ENCODE peak calls at places on chromosome 18, in ten cellular contexts. One of them, this sample, is unnamed.
A peak's percentile ranks its signal among the peaks of the same experiment; 100 is the strongest.

GRCh38 chr18:76350134-76351025 is 144.7 kb downstream of the ZNF516 start:
- DNase-seq in Peyer's patch: no peak
- DNase-seq in lower lobe of right lung: no peak
- DNase-seq in cardiac muscle cell: no peak
- DNase-seq in A549: no peak
- DNase-seq in endodermal cell: no peak
- DNase-seq in astrocyte: no peak
- DNase-seq in heart right ventricle: no peak
- DNase-seq in thoracic aorta: no peak
- DNase-seq in sigmoid colon: no peak
- DNase-seq in this sample: no peak

GRCh38 chr18:46678785-46679404 is 21.9 kb upstream of the LOXHD1 start:
- DNase-seq in endodermal cell: no peak
- DNase-seq in astrocyte: no peak
- DNase-seq in sigmoid colon: no peak
- DNase-seq in lower lobe of right lung: no peak
- DNase-seq in cardiac muscle cell: no peak
- DNase-seq in heart right ventricle: no peak
- DNase-seq in thoracic aorta: no peak
- DNase-seq in A549: no peak
- DNase-seq in Peyer's patch: no peak
- DNase-seq in this sample: no peak

GRCh38 chr18:11237066-11237465 is 87.7 kb upstream of the PIEZO2 start:
- DNase-seq in sigmoid colon: no peak
- DNase-seq in Peyer's patch: no peak
- DNase-seq in thoracic aorta: no peak
- DNase-seq in astrocyte: no peak
- DNase-seq in heart right ventricle: no peak
- DNase-seq in lower lobe of right lung: no peak
- DNase-seq in endodermal cell: no peak
- DNase-seq in A549: no peak
- DNase-seq in cardiac muscle cell: no peak
- DNase-seq in this sample: no peak

GRCh38 chr18:48139427-48140347 is 209.2 kb upstream of the SMAD2 start:
- DNase-seq in sigmoid colon: peak; percentile 33
- DNase-seq in lower lobe of right lung: peak; percentile 75
- DNase-seq in A549: no peak
- DNase-seq in astrocyte: no peak
- DNase-seq in heart right ventricle: peak; percentile 63
- DNase-seq in cardiac muscle cell: peak; percentile 46
- DNase-seq in Peyer's patch: peak; percentile 90
- DNase-seq in thoracic aorta: no peak
- DNase-seq in endodermal cell: no peak
- DNase-seq in this sample: no peak

GRCh38 chr18:48122376-48122775 is 191.9 kb upstream of the SMAD2 start:
- DNase-seq in Peyer's patch: no peak
- DNase-seq in lower lobe of right lung: no peak
- DNase-seq in sigmoid colon: peak; percentile 25
- DNase-seq in heart right ventricle: no peak
- DNase-seq in astrocyte: no peak
- DNase-seq in thoracic aorta: no peak
- DNase-seq in endodermal cell: no peak
- DNase-seq in cardiac muscle cell: no peak
- DNase-seq in A549: no peak
- DNase-seq in this sample: no peak

GRCh38 chr18:2985628-2986027 is 27.3 kb downstream of the LPIN2 start:
- DNase-seq in lower lobe of right lung: no peak
- DNase-seq in astrocyte: peak; percentile 46
- DNase-seq in heart right ventricle: no peak
- DNase-seq in thoracic aorta: no peak
- DNase-seq in Peyer's patch: no peak
- DNase-seq in A549: peak; percentile 29
- DNase-seq in sigmoid colon: no peak
- DNase-seq in cardiac muscle cell: no peak
- DNase-seq in endodermal cell: no peak
- DNase-seq in this sample: no peak

GRCh38 chr18:45974088-45974536 is 7.0 kb upstream of the EPG5 start:
- DNase-seq in cardiac muscle cell: peak; percentile 74
- DNase-seq in lower lobe of right lung: no peak
- DNase-seq in Peyer's patch: no peak
- DNase-seq in thoracic aorta: peak; percentile 11
- DNase-seq in sigmoid colon: no peak
- DNase-seq in A549: peak; percentile 74
- DNase-seq in astrocyte: peak; percentile 58
- DNase-seq in endodermal cell: peak; percentile 80
- DNase-seq in heart right ventricle: peak; percentile 66
- DNase-seq in this sample: no peak

GRCh38 chr18:7122376-7122775 is 4.8 kb upstream of the LAMA1 start:
- DNase-seq in A549: no peak
- DNase-seq in sigmoid colon: no peak
- DNase-seq in thoracic aorta: no peak
- DNase-seq in cardiac muscle cell: no peak
- DNase-seq in endodermal cell: no peak
- DNase-seq in lower lobe of right lung: no peak
- DNase-seq in astrocyte: no peak
- DNase-seq in heart right ventricle: no peak
- DNase-seq in Peyer's patch: no peak
- DNase-seq in this sample: no peak

GRCh38 chr18:24544141-24544498 is 83.7 kb downstream of the HRH4 start:
- DNase-seq in heart right ventricle: peak; percentile 7
- DNase-seq in sigmoid colon: no peak
- DNase-seq in A549: peak; percentile 19
- DNase-seq in cardiac muscle cell: peak; percentile 61
- DNase-seq in astrocyte: no peak
- DNase-seq in endodermal cell: no peak
- DNase-seq in Peyer's patch: no peak
- DNase-seq in thoracic aorta: no peak
- DNase-seq in lower lobe of right lung: no peak
- DNase-seq in this sample: no peak

GRCh38 chr18:13452448-13452811 is 233.9 kb downstream of the LDLRAD4 start:
- DNase-seq in endodermal cell: peak; percentile 82
- DNase-seq in thoracic aorta: no peak
- DNase-seq in heart right ventricle: peak; percentile 38
- DNase-seq in Peyer's patch: no peak
- DNase-seq in A549: peak; percentile 31
- DNase-seq in astrocyte: peak; percentile 79
- DNase-seq in cardiac muscle cell: no peak
- DNase-seq in sigmoid colon: peak; percentile 81
- DNase-seq in lower lobe of right lung: no peak
- DNase-seq in this sample: peak; percentile 85

GRCh38 chr18:25279133-25279532 is 72.8 kb downstream of the ZNF521 start:
- DNase-seq in cardiac muscle cell: no peak
- DNase-seq in heart right ventricle: no peak
- DNase-seq in sigmoid colon: no peak
- DNase-seq in endodermal cell: no peak
- DNase-seq in lower lobe of right lung: no peak
- DNase-seq in thoracic aorta: no peak
- DNase-seq in Peyer's patch: no peak
- DNase-seq in A549: no peak
- DNase-seq in astrocyte: peak; percentile 23
- DNase-seq in this sample: no peak

GRCh38 chr18:65206551-65207260 is 544.1 kb upstream of the CDH7 start:
- DNase-seq in Peyer's patch: no peak
- DNase-seq in A549: peak; percentile 1
- DNase-seq in thoracic aorta: no peak
- DNase-seq in heart right ventricle: no peak
- DNase-seq in lower lobe of right lung: peak; percentile 36
- DNase-seq in sigmoid colon: no peak
- DNase-seq in astrocyte: no peak
- DNase-seq in cardiac muscle cell: peak; percentile 46
- DNase-seq in endodermal cell: peak; percentile 89
- DNase-seq in this sample: no peak

GRCh38 chr18:63648241-63648640 is 4.2 kb upstream of the SERPINB4 start:
- DNase-seq in endodermal cell: no peak
- DNase-seq in thoracic aorta: no peak
- DNase-seq in heart right ventricle: no peak
- DNase-seq in A549: no peak
- DNase-seq in astrocyte: peak; percentile 15
- DNase-seq in sigmoid colon: no peak
- DNase-seq in cardiac muscle cell: no peak
- DNase-seq in lower lobe of right lung: no peak
- DNase-seq in Peyer's patch: no peak
- DNase-seq in this sample: no peak

GRCh38 chr18:3873698-3874495 is 423.9 kb downstream of the TGIF1 start:
- DNase-seq in sigmoid colon: no peak
- DNase-seq in A549: no peak
- DNase-seq in cardiac muscle cell: no peak
- DNase-seq in lower lobe of right lung: no peak
- DNase-seq in heart right ventricle: no peak
- DNase-seq in thoracic aorta: no peak
- DNase-seq in Peyer's patch: no peak
- DNase-seq in astrocyte: no peak
- DNase-seq in endodermal cell: no peak
- DNase-seq in this sample: no peak

GRCh38 chr18:73848656-73849055 is 299.0 kb downstream of the FBXO15 start:
- DNase-seq in astrocyte: peak; percentile 89
- DNase-seq in endodermal cell: no peak
- DNase-seq in thoracic aorta: no peak
- DNase-seq in Peyer's patch: no peak
- DNase-seq in cardiac muscle cell: no peak
- DNase-seq in A549: no peak
- DNase-seq in heart right ventricle: no peak
- DNase-seq in sigmoid colon: no peak
- DNase-seq in lower lobe of right lung: no peak
- DNase-seq in this sample: no peak

DNA sequence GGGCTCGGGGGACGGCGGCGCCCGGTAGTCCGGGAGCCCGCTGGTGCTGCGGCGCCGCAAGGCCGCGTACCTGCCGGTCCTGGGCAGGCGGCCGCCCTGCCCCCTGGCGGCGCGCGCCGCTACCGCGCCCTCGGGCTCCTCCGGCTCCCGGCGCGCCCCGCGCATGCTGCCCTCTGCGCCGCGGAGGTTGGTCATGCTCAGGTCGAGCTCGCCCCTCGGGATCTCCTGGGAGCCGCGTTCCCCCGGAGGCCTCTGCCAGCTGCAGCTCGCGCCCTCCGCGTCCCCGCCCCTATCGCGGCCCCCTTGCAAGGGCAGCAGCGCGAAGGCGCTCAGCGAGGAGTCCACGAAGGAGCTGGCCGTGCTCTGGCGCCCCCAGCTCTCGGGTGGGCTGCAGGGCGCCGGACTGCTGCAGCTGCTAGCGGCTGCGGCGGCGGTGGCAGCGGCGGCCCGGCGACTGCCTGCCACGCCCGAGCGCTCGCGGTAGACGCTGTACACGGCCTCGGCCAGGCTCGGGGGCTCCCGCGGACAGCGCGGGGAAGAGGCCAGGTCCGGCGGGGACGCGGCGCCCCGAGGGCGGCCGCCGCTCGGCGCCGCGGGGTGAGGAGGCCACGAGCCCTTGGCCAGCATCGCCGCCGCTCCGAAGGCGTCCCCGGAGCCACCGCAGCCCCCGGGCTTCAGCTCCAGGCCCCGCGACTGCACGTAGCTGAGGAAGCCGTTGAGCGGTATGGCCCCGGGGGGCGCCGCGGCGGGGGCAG is 4.5 kb downstream of the TMEM200C start:
- DNase-seq in Peyer's patch: peak; percentile 66
- DNase-seq in astrocyte: peak; percentile 8
- DNase-seq in thoracic aorta: no peak
- DNase-seq in lower lobe of right lung: peak; percentile 62
- DNase-seq in A549: peak; percentile 29
- DNase-seq in heart right ventricle: no peak
- DNase-seq in endodermal cell: peak; percentile 87
- DNase-seq in cardiac muscle cell: peak; percentile 75
- DNase-seq in sigmoid colon: no peak
- DNase-seq in this sample: no peak
- H3K4me3 ChIP-seq in Peyer's patch: peak overlapping the region; percentile 56
- H3K4me3 ChIP-seq in astrocyte: peak overlapping the region; percentile 50
- H3K4me3 ChIP-seq in thoracic aorta: peak overlapping the region; percentile 68
- H3K4me3 ChIP-seq in lower lobe of right lung: peak overlapping the region; percentile 55
- H3K4me3 ChIP-seq in A549: peak overlapping the region; percentile 34
- H3K4me3 ChIP-seq in heart right ventricle: peak overlapping the region; percentile 48
- H3K4me3 ChIP-seq in endodermal cell: peak overlapping the region; percentile 33
- H3K4me3 ChIP-seq in cardiac muscle cell: peak overlapping the region; percentile 27
- H3K4me3 ChIP-seq in sigmoid colon: peak overlapping the region; percentile 50
- H3K4me3 ChIP-seq in this sample: peak overlapping the region; percentile 56

DNA sequence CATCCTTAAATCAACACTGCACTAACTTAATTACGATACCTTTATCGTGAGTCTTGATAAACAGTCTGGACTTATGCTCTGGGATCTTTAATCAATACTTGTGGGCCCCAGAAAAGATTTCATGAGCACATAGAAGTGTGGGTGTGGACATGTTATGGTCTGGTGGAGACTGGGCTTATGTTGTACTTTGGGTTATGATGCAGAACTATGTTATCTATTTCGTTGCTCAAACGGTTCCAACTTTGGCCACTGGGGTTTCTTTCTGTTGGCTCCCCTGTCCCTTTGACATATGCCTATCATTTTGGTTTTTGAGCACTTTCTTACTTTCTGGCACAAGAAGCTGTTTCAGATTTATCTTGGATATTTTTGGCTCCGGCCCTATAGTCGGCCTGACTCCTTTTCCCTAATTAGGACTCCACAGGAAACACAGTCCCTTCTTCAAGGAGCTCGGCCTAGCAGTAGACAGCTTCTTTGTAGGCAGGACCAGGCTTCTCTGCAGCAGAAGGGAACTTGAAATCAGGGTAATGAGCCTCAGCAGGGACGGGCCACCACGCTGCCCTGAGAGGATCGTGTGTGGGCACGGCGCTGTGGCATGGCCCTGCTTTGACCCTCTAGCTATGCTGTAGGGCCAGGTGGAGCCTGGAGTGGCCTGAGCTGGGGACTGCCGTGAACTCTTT is 54.6 kb upstream of the TXNDC2 start:
- DNase-seq in A549: no peak
- DNase-seq in cardiac muscle cell: no peak
- DNase-seq in endodermal cell: peak; percentile 39
- DNase-seq in heart right ventricle: no peak
- DNase-seq in Peyer's patch: no peak
- DNase-seq in astrocyte: no peak
- DNase-seq in thoracic aorta: no peak
- DNase-seq in lower lobe of right lung: no peak
- DNase-seq in sigmoid colon: no peak
- DNase-seq in this sample: no peak
- TF ChIP-seq CTCF in A549: no peak
- TF ChIP-seq CTCF in cardiac muscle cell: peak; percentile 42
- TF ChIP-seq CTCF in endodermal cell: peak; percentile 60
- TF ChIP-seq CTCF in heart right ventricle: no peak
- TF ChIP-seq CTCF in Peyer's patch: no peak
- TF ChIP-seq CTCF in astrocyte: no peak
- TF ChIP-seq CTCF in thoracic aorta: peak; percentile 48
- TF ChIP-seq CTCF in lower lobe of right lung: peak; percentile 10
- TF ChIP-seq CTCF in sigmoid colon: no peak
- TF ChIP-seq CTCF in this sample: peak; percentile 42

GRCh38 chr18:44602845-44603244 is 77.8 kb upstream of the SETBP1 start:
- DNase-seq in heart right ventricle: no peak
- DNase-seq in endodermal cell: no peak
- DNase-seq in A549: no peak
- DNase-seq in thoracic aorta: no peak
- DNase-seq in Peyer's patch: no peak
- DNase-seq in cardiac muscle cell: no peak
- DNase-seq in lower lobe of right lung: no peak
- DNase-seq in astrocyte: no peak
- DNase-seq in sigmoid colon: no peak
- DNase-seq in this sample: no peak
- H3K4me1 ChIP-seq in heart right ventricle: peaks cover 11% of the 10 kb centered on the region
- H3K4me1 ChIP-seq in endodermal cell: no peaks in the 10 kb centered on the region
- H3K4me1 ChIP-seq in A549: no peaks in the 10 kb centered on the region
- H3K4me1 ChIP-seq in thoracic aorta: peaks cover 16% of the 10 kb centered on the region
- H3K4me1 ChIP-seq in Peyer's patch: no peaks in the 10 kb centered on the region
- H3K4me1 ChIP-seq in cardiac muscle cell: no peaks in the 10 kb centered on the region
- H3K4me1 ChIP-seq in lower lobe of right lung: no peaks in the 10 kb centered on the region
- H3K4me1 ChIP-seq in astrocyte: peaks cover 14% of the 10 kb centered on the region
- H3K4me1 ChIP-seq in sigmoid colon: no peaks in the 10 kb centered on the region
- H3K4me1 ChIP-seq in this sample: no peaks in the 10 kb centered on the region

GRCh38 chr18:75071484-75071785 is 137.5 kb downstream of the PTGR3 start:
- DNase-seq in astrocyte: no peak
- DNase-seq in cardiac muscle cell: no peak
- DNase-seq in sigmoid colon: no peak
- DNase-seq in Peyer's patch: no peak
- DNase-seq in endodermal cell: peak; percentile 46
- DNase-seq in A549: no peak
- DNase-seq in heart right ventricle: no peak
- DNase-seq in lower lobe of right lung: no peak
- DNase-seq in thoracic aorta: no peak
- DNase-seq in this sample: no peak
- H3K4me3 ChIP-seq in astrocyte: no peak overlapping the region
- H3K4me3 ChIP-seq in cardiac muscle cell: no peak overlapping the region
- H3K4me3 ChIP-seq in sigmoid colon: no peak overlapping the region
- H3K4me3 ChIP-seq in Peyer's patch: peak overlapping the region; percentile 3
- H3K4me3 ChIP-seq in endodermal cell: no peak overlapping the region
- H3K4me3 ChIP-seq in A549: no peak overlapping the region
- H3K4me3 ChIP-seq in heart right ventricle: no peak overlapping the region
- H3K4me3 ChIP-seq in lower lobe of right lung: peak overlapping the region; percentile 36
- H3K4me3 ChIP-seq in thoracic aorta: peak overlapping the region; percentile 39
- H3K4me3 ChIP-seq in this sample: no peak overlapping the region